ENCODE peak calls at places on chromosomes 3 and 15, in four cellular contexts. One of them, this sample, is unnamed.

GRCh38 chr15:26146162-26146561 is 283.0 kb upstream of the ATP10A start:
- DNase-seq in psoas muscle: no peak
- DNase-seq in thoracic aorta: no peak
- DNase-seq in prostate gland: no peak
- DNase-seq in this sample: no peak

GRCh38 chr15:66864871-66865281 is 162.8 kb downstream of the SMAD6 start:
- DNase-seq in psoas muscle: no peak
- DNase-seq in prostate gland: no peak
- DNase-seq in thoracic aorta: no peak
- DNase-seq in this sample: no peak

GRCh38 chr15:101554115-101554915 is 64.8 kb upstream of the PCSK6 start:
- DNase-seq in prostate gland: no peak
- DNase-seq in psoas muscle: no peak
- DNase-seq in thoracic aorta: no peak
- DNase-seq in this sample: no peak

GRCh38 chr3:58250093-58250707 is 12.6 kb downstream of the ABHD6 start:
- DNase-seq in prostate gland: no peak
- DNase-seq in psoas muscle: no peak
- DNase-seq in thoracic aorta: no peak
- DNase-seq in this sample: no peak

GRCh38 chr3:141307351-141308059 is 60.8 kb upstream of the ZBTB38 start:
- DNase-seq in thoracic aorta: no peak
- DNase-seq in prostate gland: no peak
- DNase-seq in psoas muscle: no peak
- DNase-seq in this sample: no peak

GRCh38 chr3:77147836-77148578 is 108.1 kb downstream of the ROBO2 start:
- DNase-seq in thoracic aorta: no peak
- DNase-seq in psoas muscle: no peak
- DNase-seq in prostate gland: no peak
- DNase-seq in this sample: no peak

GRCh38 chr15:47987908-47988532 is 132.8 kb upstream of the SLC24A5 start:
- DNase-seq in psoas muscle: no peak
- DNase-seq in prostate gland: peak; percentile 57
- DNase-seq in thoracic aorta: no peak
- DNase-seq in this sample: peak; percentile 43

GRCh38 chr3:185753354-185753753 is 71.5 kb downstream of the IGF2BP2 start:
- DNase-seq in prostate gland: no peak
- DNase-seq in psoas muscle: no peak
- DNase-seq in thoracic aorta: no peak
- DNase-seq in this sample: no peak

GRCh38 chr3:184466413-184466960 is 86.6 kb downstream of the CHRD start:
- DNase-seq in psoas muscle: peak; percentile 34
- DNase-seq in prostate gland: no peak
- DNase-seq in thoracic aorta: no peak
- DNase-seq in this sample: no peak

GRCh38 chr3:32780735-32781210 is 37.0 kb upstream of the TRIM71 start:
- DNase-seq in thoracic aorta: no peak
- DNase-seq in psoas muscle: peak; percentile 16
- DNase-seq in prostate gland: peak; percentile 8
- DNase-seq in this sample: no peak

GRCh38 chr15:86903642-86904421 is 824.2 kb downstream of the AGBL1 start:
- DNase-seq in psoas muscle: no peak
- DNase-seq in thoracic aorta: no peak
- DNase-seq in prostate gland: no peak
- DNase-seq in this sample: no peak

GRCh38 chr3:138441256-138441655 is 6.8 kb downstream of the ESYT3 start:
- DNase-seq in thoracic aorta: no peak
- DNase-seq in psoas muscle: no peak
- DNase-seq in prostate gland: no peak
- DNase-seq in this sample: no peak

GRCh38 chr3:39479701-39480414 is 12.4 kb downstream of the MOBP start:
- DNase-seq in thoracic aorta: no peak
- DNase-seq in prostate gland: no peak
- DNase-seq in psoas muscle: no peak
- DNase-seq in this sample: no peak

GRCh38 chr15:101137312-101137940 is 114.4 kb downstream of the CHSY1 start:
- DNase-seq in thoracic aorta: no peak
- DNase-seq in psoas muscle: no peak
- DNase-seq in prostate gland: no peak
- DNase-seq in this sample: no peak

GRCh38 chr3:174253940-174254339 is 605.2 kb upstream of the NAALADL2 start:
- DNase-seq in prostate gland: no peak
- DNase-seq in thoracic aorta: no peak
- DNase-seq in psoas muscle: no peak
- DNase-seq in this sample: no peak

GRCh38 chr15:68730491-68731317 is 90.0 kb downstream of the ANP32A start:
- DNase-seq in psoas muscle: no peak
- DNase-seq in thoracic aorta: no peak
- DNase-seq in prostate gland: peak; percentile 29
- DNase-seq in this sample: peak; percentile 6

GRCh38 chr3:138449490-138449889 is 15.1 kb downstream of the ESYT3 start:
- DNase-seq in prostate gland: no peak
- DNase-seq in thoracic aorta: no peak
- DNase-seq in psoas muscle: no peak
- DNase-seq in this sample: no peak

GRCh38 chr15:69380100-69380725 is 33.9 kb upstream of the KIF23 start:
- DNase-seq in psoas muscle: no peak
- DNase-seq in prostate gland: no peak
- DNase-seq in thoracic aorta: no peak
- DNase-seq in this sample: no peak

GRCh38 chr3:25679642-25680302 is 15.1 kb upstream of the TOP2B start:
- DNase-seq in thoracic aorta: no peak
- DNase-seq in prostate gland: no peak
- DNase-seq in psoas muscle: no peak
- DNase-seq in this sample: no peak

GRCh38 chr15:46815765-46816164 is 901.5 kb upstream of the SEMA6D start:
- DNase-seq in thoracic aorta: no peak
- DNase-seq in prostate gland: no peak
- DNase-seq in psoas muscle: no peak
- DNase-seq in this sample: no peak

DNA sequence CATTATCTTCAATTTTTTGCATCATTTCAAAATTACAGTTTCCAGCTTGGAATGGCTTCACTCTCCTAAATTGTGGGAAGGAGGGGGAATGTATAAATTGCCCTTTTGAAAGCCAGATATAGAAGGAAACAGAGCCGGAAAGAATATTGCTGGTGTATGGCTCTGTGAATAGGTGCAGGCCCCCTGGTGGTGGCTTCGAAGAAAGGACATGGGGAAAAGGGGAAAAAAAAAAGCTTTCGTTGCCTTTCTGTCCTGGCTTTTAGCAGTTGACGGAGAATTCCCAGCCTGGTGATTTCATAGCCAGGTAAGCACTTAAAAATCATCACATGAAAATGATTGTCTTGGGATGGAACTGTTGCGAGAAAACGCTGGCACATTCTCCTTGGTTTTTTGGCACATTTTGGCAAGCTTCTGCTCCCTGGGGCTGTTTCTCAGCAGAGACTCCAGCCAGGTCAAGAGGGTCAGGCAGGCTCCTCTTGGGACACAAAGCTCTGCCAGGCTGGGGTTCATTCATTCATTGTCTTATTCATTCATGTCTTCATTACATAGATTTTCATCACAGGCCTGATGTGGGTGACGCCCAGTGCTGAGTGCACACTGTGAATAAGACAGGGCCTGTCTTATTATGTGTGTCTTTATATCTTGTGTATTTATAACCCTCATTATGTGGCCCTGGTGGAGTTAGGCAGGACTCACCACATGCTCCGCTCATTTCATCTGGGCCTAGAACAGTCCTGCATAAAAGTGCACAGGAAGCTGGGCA is 300.0 kb upstream of the TPM1 start:
- DNase-seq in prostate gland: peak; percentile 19
- DNase-seq in thoracic aorta: peak; percentile 50
- DNase-seq in psoas muscle: peak; percentile 70
- DNase-seq in this sample: peak; percentile 59
- TF ChIP-seq CTCF in prostate gland: peak; percentile 75
- TF ChIP-seq CTCF in thoracic aorta: peak; percentile 80
- TF ChIP-seq CTCF in psoas muscle: peak; percentile 74
- TF ChIP-seq CTCF in this sample: peak; percentile 91

GRCh38 chr3:100087203-100087602 is 27.1 kb downstream of the FILIP1L start:
- DNase-seq in prostate gland: no peak
- DNase-seq in psoas muscle: no peak
- DNase-seq in thoracic aorta: no peak
- DNase-seq in this sample: no peak
- H3K4me3 ChIP-seq in prostate gland: no peak overlapping the region
- H3K4me3 ChIP-seq in psoas muscle: no peak overlapping the region
- H3K4me3 ChIP-seq in thoracic aorta: no peak overlapping the region
- H3K4me3 ChIP-seq in this sample: no peak overlapping the region

DNA sequence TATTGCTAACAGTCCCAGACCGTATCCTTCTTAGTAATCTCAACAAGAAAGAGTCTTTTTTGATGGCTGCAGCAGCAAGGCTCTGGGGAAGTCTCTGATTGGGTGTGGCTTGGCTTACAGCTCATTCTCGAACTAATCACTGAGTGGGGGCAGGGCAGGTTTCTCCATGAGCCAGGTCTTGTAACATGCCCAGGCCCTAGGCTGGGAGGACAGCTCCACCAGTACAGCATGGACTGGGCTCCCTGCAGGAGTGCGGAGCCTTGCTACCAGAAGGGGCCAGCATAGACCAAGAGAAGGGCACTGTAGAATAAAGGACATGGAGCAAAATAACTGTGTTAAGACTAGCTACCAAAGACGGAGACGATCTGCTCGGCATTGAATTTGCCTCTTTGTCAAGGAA is 7.2 kb downstream of the CD276 start:
- DNase-seq in thoracic aorta: peak; percentile 57
- DNase-seq in prostate gland: no peak
- DNase-seq in psoas muscle: peak; percentile 68
- DNase-seq in this sample: no peak
- TF ChIP-seq CTCF in thoracic aorta: no peak
- TF ChIP-seq CTCF in prostate gland: no peak
- TF ChIP-seq CTCF in psoas muscle: no peak
- TF ChIP-seq CTCF in this sample: no peak

GRCh38 chr15:40329804-40330203 is 6.3 kb downstream of the INAFM2 start:
- DNase-seq in psoas muscle: no peak
- DNase-seq in prostate gland: no peak
- DNase-seq in thoracic aorta: no peak
- DNase-seq in this sample: no peak

GRCh38 chr15:40328711-40329240 is 5.3 kb downstream of the INAFM2 start:
- DNase-seq in thoracic aorta: no peak
- DNase-seq in prostate gland: no peak
- DNase-seq in psoas muscle: no peak
- DNase-seq in this sample: no peak

GRCh38 chr15:40330368-40330836 is 6.9 kb downstream of the INAFM2 start:
- DNase-seq in prostate gland: no peak
- DNase-seq in thoracic aorta: peak; percentile 43
- DNase-seq in psoas muscle: no peak
- DNase-seq in this sample: no peak

GRCh38 chr15:40327338-40327917 is 3.9 kb downstream of the INAFM2 start:
- DNase-seq in psoas muscle: no peak
- DNase-seq in thoracic aorta: no peak
- DNase-seq in prostate gland: no peak
- DNase-seq in this sample: no peak

DNA sequence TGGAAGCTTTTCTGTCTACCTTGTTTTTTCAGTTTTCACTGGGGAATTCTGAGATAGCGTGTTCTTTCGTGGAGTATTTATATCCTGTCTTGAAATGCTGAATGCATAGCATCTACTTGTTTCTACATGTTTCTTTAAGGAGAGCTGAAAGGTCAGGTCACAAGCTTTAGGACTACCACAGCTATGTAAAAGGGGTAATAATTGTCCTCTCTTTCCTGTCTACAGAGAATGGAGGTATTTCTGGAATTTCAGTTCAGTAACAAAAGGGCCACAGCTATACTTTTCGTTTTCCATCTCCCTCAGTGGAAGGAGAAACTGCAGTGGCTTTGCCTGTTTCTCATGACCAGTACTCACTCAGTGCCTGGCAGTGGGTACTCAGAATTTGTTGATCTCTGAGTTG is 4.7 kb downstream of the INAFM2 start:
- DNase-seq in prostate gland: no peak
- DNase-seq in thoracic aorta: no peak
- DNase-seq in psoas muscle: no peak
- DNase-seq in this sample: no peak
- H3K4me3 ChIP-seq in prostate gland: no peak overlapping the region
- H3K4me3 ChIP-seq in thoracic aorta: peak overlapping the region; percentile 87
- H3K4me3 ChIP-seq in psoas muscle: no peak overlapping the region
- H3K4me3 ChIP-seq in this sample: no peak overlapping the region

GRCh38 chr3:157354254-157354653 is 82.4 kb upstream of the PTX3 start:
- DNase-seq in prostate gland: no peak
- DNase-seq in psoas muscle: no peak
- DNase-seq in thoracic aorta: no peak
- DNase-seq in this sample: no peak

GRCh38 chr3:157354722-157355121 is 81.9 kb upstream of the PTX3 start:
- DNase-seq in psoas muscle: no peak
- DNase-seq in prostate gland: no peak
- DNase-seq in thoracic aorta: no peak
- DNase-seq in this sample: no peak

GRCh38 chr3:157353657-157354056 is 83.0 kb upstream of the PTX3 start:
- DNase-seq in thoracic aorta: no peak
- DNase-seq in psoas muscle: no peak
- DNase-seq in prostate gland: no peak
- DNase-seq in this sample: no peak

GRCh38 chr3:157355276-157355675 is 81.4 kb upstream of the PTX3 start:
- DNase-seq in psoas muscle: no peak
- DNase-seq in thoracic aorta: no peak
- DNase-seq in prostate gland: no peak
- DNase-seq in this sample: no peak

DNA sequence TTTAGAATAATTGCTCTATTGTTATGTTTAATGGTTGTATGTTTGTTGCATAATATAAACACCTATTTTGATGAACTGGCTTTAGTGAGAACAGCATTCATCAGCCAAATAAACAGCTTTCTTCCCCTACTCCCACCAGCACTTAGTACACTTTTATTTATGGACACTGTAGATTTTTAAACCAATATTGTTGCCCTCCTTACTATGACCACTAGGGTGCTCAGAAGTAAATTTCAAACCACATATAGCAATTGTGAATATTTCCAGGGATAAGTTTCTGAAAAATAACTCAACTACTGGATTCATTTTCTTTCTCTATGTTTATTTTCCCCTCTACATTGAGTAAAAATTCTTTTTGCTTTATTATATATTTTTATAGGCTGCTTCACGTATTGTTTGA is 84.7 kb upstream of the PTX3 start:
- DNase-seq in thoracic aorta: no peak
- DNase-seq in prostate gland: no peak
- DNase-seq in psoas muscle: no peak
- DNase-seq in this sample: no peak
- TF ChIP-seq CTCF in thoracic aorta: no peak
- TF ChIP-seq CTCF in prostate gland: no peak
- TF ChIP-seq CTCF in psoas muscle: no peak
- TF ChIP-seq CTCF in this sample: peak; percentile 15